ENCODE peak calls at places on chromosomes 7 and 10, in eight cellular contexts. Y is stimulated activated CD8-positive, alpha-beta memory T cell treated with anti-CD3 and anti-CD28 coated beads, Interleukin-15, amount 100 ng/mL, for 4 hours; N is GM23248; E is NCI-H510A; D is activated CD8-positive, alpha-beta T cell treated with anti-CD3 and anti-CD28 coated beads for 36 hours; M is BJ; H is astrocyte of the cerebellum; Q is testis. G is an unnamed sample.

GRCh38 chr10:48234295-48234694 is 40.2 kb downstream of the FRMPD2 start:
- DNase-seq in Q (no peak), H (no peak), N (no peak), M (no peak), Y (no peak), D (no peak), E (no peak), G (peak)

GRCh38 chr7:100013328-100013676 is 2.1 kb upstream of the ZKSCAN1 start:
- DNase-seq in D (peak), E (no peak), M (no peak), Y (no peak), N (no peak), Q (no peak), H (no peak), G (no peak)

GRCh38 chr7:47337531-47337930 is 244.4 kb downstream of the TNS3 start:
- DNase-seq in D (no peak), Y (no peak), E (no peak), H (no peak), N (peak), Q (no peak), M (no peak), G (no peak)

GRCh38 chr10:43166207-43166878 is 28.1 kb downstream of the CSGALNACT2 start:
- DNase-seq in Y (no peak), E (no peak), Q (no peak), H (no peak), M (no peak), N (no peak), D (no peak), G (no peak)

GRCh38 chr10:16787361-16787791 is 29.8 kb downstream of the RSU1 start:
- DNase-seq in Q (no peak), H (no peak), D (peak), Y (peak), M (no peak), N (no peak), E (no peak), G (no peak)

GRCh38 chr7:133481676-133482075 is 228.8 kb downstream of the EXOC4 start:
- DNase-seq in N (peak), M (peak), Q (no peak), Y (no peak), H (peak), E (no peak), D (no peak), G (no peak)

GRCh38 chr7:157671358-157672255 is 334.8 kb downstream of the DNAJB6 start:
- DNase-seq in D (no peak), M (no peak), N (no peak), Q (no peak), Y (no peak), E (no peak), H (no peak), G (no peak)

GRCh38 chr7:65471587-65471986 is 97.9 kb downstream of the ZNF92 start:
- DNase-seq in H (no peak), M (no peak), D (no peak), Y (no peak), N (no peak), E (no peak), Q (no peak), G (no peak)

GRCh38 chr10:71302874-71303568 is 16.0 kb upstream of the SLC29A3 start:
- DNase-seq in H (peak), Y (no peak), D (no peak), E (peak), M (no peak), Q (no peak), N (peak), G (no peak)

GRCh38 chr10:31477584-31477983 is 158.6 kb downstream of the ZEB1 start:
- DNase-seq in M (no peak), Y (no peak), Q (no peak), H (peak), E (no peak), D (no peak), N (no peak), G (no peak)

GRCh38 chr10:132580617-132581016 is 43.0 kb downstream of the INPP5A start:
- DNase-seq in N (no peak), H (no peak), M (no peak), Y (no peak), Q (no peak), E (no peak), D (no peak), G (no peak)

GRCh38 chr10:123289432-123289831 is 135.2 kb downstream of the BUB3 start:
- DNase-seq in H (no peak), Y (no peak), M (no peak), N (no peak), E (no peak), D (no peak), Q (no peak), G (no peak)

GRCh38 chr10:77350711-77351119 is 286.9 kb downstream of the KCNMA1 start:
- DNase-seq in M (peak), H (peak), Y (no peak), D (peak), Q (no peak), N (peak), E (no peak), G (no peak)

GRCh38 chr10:9957352-9957751 is 1060.3 kb upstream of the CELF2 start:
- DNase-seq in Y (no peak), E (no peak), D (no peak), N (no peak), Q (no peak), H (peak), M (peak), G (no peak)

GRCh38 chr7:94580601-94581000 is 71.0 kb downstream of the CASD1 start:
- DNase-seq in E (no peak), M (peak), Y (no peak), Q (no peak), D (no peak), N (peak), H (no peak), G (no peak)

GRCh38 chr7:75938921-75939320 is 24.0 kb downstream of the POR start:
- DNase-seq in M (no peak), Y (no peak), D (no peak), H (no peak), Q (no peak), E (peak), N (no peak), G (no peak)

GRCh38 chr10:4780782-4781181 is 45.2 kb upstream of the AKR1E2 start:
- DNase-seq in D (no peak), M (no peak), N (peak), E (no peak), H (no peak), Q (no peak), Y (no peak), G (no peak)

GRCh38 chr10:123132576-123133477 is 2.9 kb upstream of the HMX3 start:
- DNase-seq in Y (peak), M (no peak), E (peak), Q (peak), N (peak), H (peak), D (peak), G (peak)

GRCh38 chr7:28811990-28812389 is 146.1 kb downstream of the TRIL start:
- DNase-seq in Q (no peak), Y (no peak), H (no peak), M (no peak), D (no peak), E (no peak), N (no peak), G (no peak)

G was measured in lower leg skin.